ENCODE peak calls at places on chromosome 9, in five cellular contexts. R is CD4-positive, alpha-beta memory T cell; V is neural progenitor cell; M is heart right ventricle; H is fibroblast of mammary gland. Z is an unnamed sample.

GRCh38 chr9:92501671-92502393 is 19.5 kb upstream of the ASPN start:
- DNase-seq in R (no peak), V (peak; percentile 52), M (no peak), H (peak; percentile 55), Z (no peak)

GRCh38 chr9:113233146-113233545 is 11.8 kb downstream of the SLC31A1 start:
- DNase-seq in V (no peak), M (no peak), H (no peak), R (no peak), Z (no peak)

GRCh38 chr9:104810421-104811339 is 46.8 kb downstream of the NIPSNAP3B start:
- DNase-seq in H (peak; percentile 55), R (no peak), V (no peak), M (peak; percentile 29), Z (no peak)

GRCh38 chr9:86660146-86660545 is 287.2 kb downstream of the GAS1 start:
- DNase-seq in M (no peak), H (peak; percentile 88), V (no peak), R (no peak), Z (no peak)

GRCh38 chr9:69622664-69623063 is 49.5 kb downstream of the APBA1 start:
- DNase-seq in M (no peak), H (peak; percentile 69), R (no peak), V (no peak), Z (no peak)

GRCh38 chr9:14151451-14151850 is 162.5 kb downstream of the NFIB start:
- DNase-seq in V (no peak), M (no peak), R (no peak), H (no peak), Z (no peak)

GRCh38 chr9:3848445-3849114 is 322.8 kb upstream of the RFX3 start:
- DNase-seq in H (peak; percentile 40), R (no peak), M (no peak), V (peak; percentile 90), Z (peak; percentile 60)

GRCh38 chr9:126720661-126721530 is 83.9 kb upstream of the ZBTB43 start:
- DNase-seq in V (no peak), R (no peak), H (no peak), M (no peak), Z (no peak)

GRCh38 chr9:120926397-120926928 is at the start of gene TRAF1:
- DNase-seq in V (no peak), H (no peak), M (no peak), R (no peak), Z (no peak)

GRCh38 chr9:92616199-92617129 is 53.5 kb downstream of the IPPK start:
- DNase-seq in H (peak; percentile 44), M (no peak), R (no peak), V (no peak), Z (no peak)

GRCh38 chr9:129455151-129455995 is 165.5 kb downstream of the C9orf50 start:
- DNase-seq in M (no peak), R (no peak), V (no peak), H (no peak), Z (peak; percentile 42)

GRCh38 chr9:109996936-109997580 is 210.9 kb downstream of the C9orf152 start:
- DNase-seq in R (no peak), V (no peak), H (no peak), M (no peak), Z (no peak)

GRCh38 chr9:120904061-120904998 is 22.3 kb downstream of the TRAF1 start:
- DNase-seq in H (no peak), R (peak; percentile 78), V (no peak), M (no peak), Z (no peak)

GRCh38 chr9:119868694-119869093 is 499.5 kb upstream of the BRINP1 start:
- DNase-seq in M (no peak), R (no peak), H (no peak), V (no peak), Z (no peak)

GRCh38 chr9:97562542-97562941 is 61.1 kb downstream of the TMOD1 start:
- DNase-seq in M (no peak), V (no peak), R (no peak), H (peak; percentile 5), Z (no peak)

GRCh38 chr9:108742191-108742590 is 113.6 kb downstream of the ACTL7B start:
- DNase-seq in H (no peak), V (no peak), M (no peak), R (no peak), Z (no peak)

GRCh38 chr9:38335686-38336085 is 56.8 kb upstream of the ALDH1B1 start:
- DNase-seq in R (no peak), M (no peak), H (no peak), V (no peak), Z (no peak)

GRCh38 chr9:37617837-37618236 is 25.4 kb upstream of the TOMM5 start:
- DNase-seq in R (no peak), H (no peak), M (no peak), V (peak; percentile 92), Z (peak; percentile 6)

GRCh38 chr9:128892223-128892892 is 10.4 kb downstream of the LRRC8A start:
- DNase-seq in H (peak; percentile 94), V (no peak), M (peak; percentile 90), R (no peak), Z (no peak)

GRCh38 chr9:120723547-120723946 is 9.3 kb upstream of the MEGF9 start:
- DNase-seq in V (no peak), H (peak; percentile 77), R (no peak), M (no peak), Z (no peak)

GRCh38 chr9:91423785-91424402 is at the start of gene NFIL3:
- DNase-seq in H (peak; percentile 65), M (peak; percentile 75), V (peak; percentile 92), R (peak; percentile 62), Z (no peak)

GRCh38 chr9:36263662-36264061 is 5.4 kb upstream of the GNE start:
- DNase-seq in V (no peak), H (no peak), R (no peak), M (no peak), Z (no peak)

GRCh38 chr9:129176786-129177442 is 1.1 kb downstream of the IER5L start:
- DNase-seq in M (no peak), H (peak; percentile 41), V (peak; percentile 75), R (peak; percentile 18), Z (no peak)

GRCh38 chr9:27618066-27618465 is 44.8 kb upstream of the C9orf72 start:
- DNase-seq in M (no peak), R (no peak), H (no peak), V (no peak), Z (no peak)

GRCh38 chr9:37209431-37210386 is 89.3 kb downstream of the ZCCHC7 start:
- DNase-seq in M (no peak), R (no peak), V (peak; percentile 29), H (peak; percentile 11), Z (no peak)

GRCh38 chr9:77899679-77900354 is 131.8 kb downstream of the GNAQ start:
- DNase-seq in V (no peak), M (no peak), H (peak; percentile 74), R (no peak), Z (no peak)

GRCh38 chr9:125106285-125106893 is 36.9 kb downstream of the SCAI start:
- DNase-seq in H (peak; percentile 41), M (no peak), R (no peak), V (no peak), Z (no peak)

GRCh38 chr9:121620777-121621437 is 30.5 kb upstream of the DAB2IP start:
- DNase-seq in V (peak; percentile 74), R (no peak), M (no peak), H (peak; percentile 22), Z (peak; percentile 48)

GRCh38 chr9:87685431-87685830 is 40.5 kb upstream of the CTSL start:
- DNase-seq in V (no peak), M (no peak), H (peak; percentile 35), R (no peak), Z (no peak)

GRCh38 chr9:78033870-78034269 is 2.3 kb upstream of the GNAQ start:
- DNase-seq in M (no peak), H (no peak), V (no peak), R (no peak), Z (no peak)

GRCh38 chr9:100064872-100065581 is 33.8 kb downstream of the ERP44 start:
- DNase-seq in M (no peak), R (no peak), H (peak; percentile 85), V (no peak), Z (no peak)

GRCh38 chr9:114583371-114583770 is 4.2 kb upstream of the ATP6V1G1 start:
- DNase-seq in R (no peak), H (no peak), M (no peak), V (no peak), Z (peak; percentile 84)

GRCh38 chr9:114583776-114584175 is 3.8 kb upstream of the ATP6V1G1 start:
- DNase-seq in R (no peak), V (no peak), M (no peak), H (no peak), Z (peak; percentile 52)

DNA sequence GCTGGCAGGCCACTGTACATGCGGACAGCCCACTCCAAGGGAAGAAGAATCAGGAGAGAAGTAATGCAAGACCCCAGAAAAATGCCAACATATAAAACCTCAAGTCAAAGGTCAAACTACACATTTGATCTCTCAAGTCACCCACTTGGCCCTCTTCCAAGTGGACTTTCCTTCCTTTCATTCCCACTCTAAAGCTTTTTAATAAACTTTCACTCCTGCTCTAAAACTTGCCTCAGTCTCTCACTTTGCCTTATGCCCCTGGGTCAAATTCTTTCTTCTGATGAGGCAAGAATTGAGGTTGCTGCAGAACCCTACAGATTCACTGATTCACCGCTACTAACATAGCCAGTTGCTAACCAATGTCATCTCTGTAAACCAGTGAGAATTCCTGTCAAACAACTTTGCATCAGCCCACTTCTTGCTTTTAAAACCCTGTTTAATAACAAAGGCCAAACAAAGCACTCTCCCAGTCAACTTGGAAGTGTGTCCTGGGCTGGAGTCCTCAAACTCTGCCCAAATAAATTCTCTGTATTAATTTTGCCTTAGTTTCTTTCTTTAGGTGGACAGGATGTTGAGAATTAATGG is 6.9 kb upstream of the ATP6V1G1 start:
- DNase-seq in M (no peak), H (no peak), V (no peak), R (no peak), Z (no peak)
- H3K4me3 ChIP-seq in M (no peak overlapping the region), H (no peak overlapping the region), V (no peak overlapping the region), R (no peak overlapping the region), Z (no peak overlapping the region)

GRCh38 chr9:133113928-133114351 is 7.1 kb downstream of the RALGDS start:
- DNase-seq in M (peak; percentile 49), V (no peak), H (no peak), R (no peak), Z (no peak)
- H3K4me3 ChIP-seq in M (no peak overlapping the region), V (no peak overlapping the region), H (no peak overlapping the region), R (no peak overlapping the region), Z (no peak overlapping the region)

DNA sequence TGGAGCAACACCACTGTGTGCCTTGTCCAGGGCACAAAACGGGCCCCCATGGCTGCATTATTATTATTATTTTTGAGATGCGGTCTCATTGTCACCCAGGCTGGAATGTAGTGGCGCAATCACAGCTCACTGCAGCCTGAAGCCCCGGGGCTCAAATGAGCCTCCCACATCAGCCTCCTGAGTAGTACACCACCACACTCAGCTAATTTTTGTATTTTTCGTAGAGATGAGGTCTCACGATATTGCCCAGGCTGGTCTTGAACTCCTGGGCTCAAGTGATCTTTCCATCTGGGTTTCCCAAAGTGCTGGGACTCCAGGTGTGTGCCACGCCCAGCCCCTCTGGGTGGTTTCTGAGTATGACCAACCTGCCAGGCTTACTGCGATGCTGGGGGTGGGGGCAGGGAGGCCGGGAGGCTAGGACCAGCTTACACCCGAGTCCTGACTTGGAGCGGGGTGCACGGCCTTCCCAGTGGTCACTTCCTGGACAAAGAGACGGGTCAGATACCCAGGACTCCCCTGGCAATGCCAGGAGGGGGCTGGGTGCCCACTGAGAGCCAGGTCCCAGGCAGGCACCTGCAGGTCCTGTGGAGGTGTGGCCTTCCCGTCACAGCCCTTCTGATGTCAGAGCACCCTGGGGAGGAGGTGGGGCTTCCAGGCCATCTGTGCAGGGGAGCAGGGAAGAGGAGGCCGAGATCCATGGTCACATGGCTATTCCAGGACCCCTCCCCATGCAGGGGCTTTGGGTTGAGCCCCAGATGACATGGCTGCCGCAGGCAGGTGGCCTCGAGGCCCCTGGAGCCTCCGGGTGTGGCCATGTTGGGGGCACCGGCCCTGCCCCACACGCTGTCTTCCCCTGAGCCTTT is 8.3 kb upstream of the NRARP start:
- DNase-seq in H (no peak), R (no peak), M (no peak), V (peak; percentile 18), Z (no peak)
- H3K4me3 ChIP-seq in H (no peak overlapping the region), R (no peak overlapping the region), M (no peak overlapping the region), V (no peak overlapping the region), Z (no peak overlapping the region)

GRCh38 chr9:12778389-12778788 is 3.6 kb downstream of the LURAP1L start:
- DNase-seq in H (no peak), M (no peak), V (no peak), R (no peak), Z (no peak)
- H3K4me3 ChIP-seq in H (no peak overlapping the region), M (no peak overlapping the region), V (no peak overlapping the region), R (no peak overlapping the region), Z (no peak overlapping the region)

Z was measured in NT2/D1.